ENCODE peak calls at places on chromosome 1, in six cellular contexts. T, G, Q, A, O and K are unnamed samples.

GRCh38 chr1:21836010-21836409 is 23.9 kb downstream of the LDLRAD2 start:
- DNase-seq in T (no peak), G (no peak), Q (no peak), A (no peak), O (no peak), K (no peak)

GRCh38 chr1:46806196-46807020 is 7.6 kb downstream of the CYP4B1 start:
- DNase-seq in T (no peak), G (no peak), Q (no peak), A (no peak), O (peak), K (peak)

GRCh38 chr1:9671377-9672140 is 20.0 kb downstream of the PIK3CD start:
- DNase-seq in T (no peak), G (peak), Q (peak), A (peak), O (no peak), K (peak)

GRCh38 chr1:13451399-13451965 is 41.2 kb downstream of the PRAMEF20 start:
- DNase-seq in T (no peak), G (peak), Q (no peak), A (peak), O (no peak), K (no peak)

GRCh38 chr1:45246760-45247159 is 40.4 kb upstream of the ZSWIM5 start:
- DNase-seq in T (no peak), G (peak), Q (peak), A (no peak), O (no peak), K (no peak)

GRCh38 chr1:1171551-1172340 is 1.9 kb upstream of the TTLL10 start:
- DNase-seq in T (no peak), G (no peak), Q (no peak), A (no peak), O (no peak), K (no peak)

GRCh38 chr1:168636642-168637111 is 60.3 kb downstream of the XCL1 start:
- DNase-seq in T (no peak), G (peak), Q (peak), A (no peak), O (no peak), K (no peak)

GRCh38 chr1:35443768-35444518 is 113.3 kb downstream of the KIAA0319L start:
- DNase-seq in T (no peak), G (no peak), Q (no peak), A (no peak), O (no peak), K (no peak)

GRCh38 chr1:237640011-237640671 is 250.6 kb downstream of the ZP4 start:
- DNase-seq in T (no peak), G (no peak), Q (no peak), A (no peak), O (no peak), K (no peak)

GRCh38 chr1:202143011-202143767 is 1.3 kb downstream of the ARL8A start:
- DNase-seq in T (no peak), G (peak), Q (peak), A (no peak), O (no peak), K (peak)

GRCh38 chr1:47624531-47624930 is 186.7 kb downstream of the FOXD2 start:
- DNase-seq in T (no peak), G (peak), Q (peak), A (peak), O (no peak), K (peak)

GRCh38 chr1:2592672-2593071 is 6.1 kb downstream of the PRXL2B start:
- DNase-seq in T (peak), G (no peak), Q (no peak), A (no peak), O (peak), K (no peak)

GRCh38 chr1:23548704-23549143 is 10.6 kb downstream of the ID3 start:
- DNase-seq in T (no peak), G (no peak), Q (no peak), A (no peak), O (peak), K (no peak)

GRCh38 chr1:117147856-117148588 is 26.5 kb upstream of the TRIM45 start:
- DNase-seq in T (no peak), G (peak), Q (peak), A (no peak), O (no peak), K (no peak)

GRCh38 chr1:21022279-21023040 is 154.2 kb downstream of the EIF4G3 start:
- DNase-seq in T (no peak), G (peak), Q (peak), A (no peak), O (no peak), K (peak)

GRCh38 chr1:238223067-238223640 is 332.4 kb upstream of the ZP4 start:
- DNase-seq in T (no peak), G (peak), Q (peak), A (no peak), O (no peak), K (no peak)

GRCh38 chr1:39857479-39857878 is 25.8 kb downstream of the TRIT1 start:
- DNase-seq in T (no peak), G (no peak), Q (no peak), A (no peak), O (no peak), K (no peak)

GRCh38 chr1:149931212-149931805 is 3.7 kb upstream of the SF3B4 start:
- DNase-seq in T (no peak), G (peak), Q (peak), A (no peak), O (no peak), K (no peak)

GRCh38 chr1:183318433-183318832 is 99.7 kb downstream of the NMNAT2 start:
- DNase-seq in T (peak), G (peak), Q (peak), A (no peak), O (peak), K (peak)

GRCh38 chr1:172451002-172451443 is 7.2 kb upstream of the PIGC start:
- DNase-seq in T (no peak), G (no peak), Q (peak), A (no peak), O (no peak), K (no peak)

GRCh38 chr1:151579436-151580225 is 32.2 kb upstream of the SNX27 start:
- DNase-seq in T (no peak), G (peak), Q (peak), A (no peak), O (no peak), K (no peak)

GRCh38 chr1:155070721-155071556 is 7.4 kb downstream of the EFNA4 start:
- DNase-seq in T (peak), G (peak), Q (no peak), A (no peak), O (peak), K (peak)

GRCh38 chr1:203287109-203287893 is 18.0 kb upstream of the BTG2 start:
- DNase-seq in T (peak), G (no peak), Q (no peak), A (peak), O (peak), K (peak)
- H3K27ac ChIP-seq in T (peak), G (peak), Q (no peak), A (peak), O (peak), K (peak)

GRCh38 chr1:25040122-25040685 is 110.1 kb upstream of the RUNX3 start:
- DNase-seq in T (no peak), G (no peak), Q (no peak), A (no peak), O (no peak), K (no peak)

GRCh38 chr1:25038699-25039098 is 108.6 kb upstream of the RUNX3 start:
- DNase-seq in T (no peak), G (no peak), Q (no peak), A (no peak), O (no peak), K (no peak)

GRCh38 chr1:25041869-25042268 is 111.8 kb upstream of the RUNX3 start:
- DNase-seq in T (no peak), G (no peak), Q (no peak), A (no peak), O (no peak), K (no peak)

GRCh38 chr1:25037174-25038074 is 107.3 kb upstream of the RUNX3 start:
- DNase-seq in T (no peak), G (peak), Q (no peak), A (peak), O (peak), K (no peak)

DNA sequence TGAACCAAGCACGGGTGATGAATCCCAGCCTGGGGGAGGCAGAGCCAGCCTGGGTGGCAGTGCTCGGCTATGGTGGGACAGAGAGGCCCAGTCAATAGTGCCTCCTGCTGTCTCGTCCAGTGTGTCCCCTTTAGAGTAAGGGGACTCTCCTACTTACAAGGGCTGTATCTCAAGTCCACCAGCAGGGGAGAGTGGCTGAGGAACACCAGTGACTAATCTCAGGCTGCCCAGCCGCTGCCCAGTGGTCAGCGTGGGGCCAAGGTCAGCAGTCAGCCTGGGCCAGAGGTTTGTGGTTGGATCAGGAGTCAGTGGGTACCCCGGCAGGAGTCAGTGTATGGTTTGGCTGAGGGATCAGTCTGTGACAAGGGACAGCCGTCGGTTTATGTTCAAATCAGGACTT is 109.2 kb upstream of the RUNX3 start:
- DNase-seq in T (no peak), G (no peak), Q (no peak), A (no peak), O (no peak), K (no peak)
- TF ChIP-seq CTCF in T (no peak), G (no peak), Q (no peak), A (peak), O (no peak), K (no peak)

DNA sequence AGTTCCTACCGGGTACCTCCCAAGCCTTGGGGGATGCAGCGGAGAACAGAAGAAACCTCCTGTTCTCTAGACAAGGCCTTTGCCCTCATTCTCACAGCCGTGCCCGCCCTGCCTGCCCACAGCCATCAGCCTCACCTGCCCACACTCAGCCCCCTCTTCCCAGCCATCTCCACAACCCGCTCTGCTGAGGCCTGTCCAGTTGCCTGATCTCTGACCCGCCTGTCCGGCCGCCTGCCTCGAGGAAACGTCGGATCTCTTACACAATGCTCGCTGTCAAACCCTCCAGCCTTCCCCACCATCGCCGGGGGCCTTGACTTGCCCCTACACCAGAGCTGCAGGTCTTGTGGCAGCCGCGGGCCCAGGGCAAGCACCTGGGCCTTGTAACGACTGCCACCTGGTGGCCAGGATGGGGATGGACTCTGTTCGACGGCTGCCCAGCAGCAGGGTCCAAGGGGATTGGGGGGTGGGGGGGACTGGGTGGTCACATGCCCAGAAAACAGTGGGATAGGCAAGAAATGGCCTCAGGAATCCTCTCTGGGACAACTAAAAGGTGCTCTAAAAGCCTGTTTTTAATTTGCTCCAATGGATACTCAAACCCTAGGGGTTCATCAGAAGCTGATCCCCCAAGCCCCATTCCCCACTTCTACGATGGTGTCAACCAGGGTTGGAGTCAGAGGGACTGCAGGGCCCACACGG is 31.0 kb downstream of the SLC45A1 start:
- DNase-seq in T (peak), G (peak), Q (peak), A (peak), O (peak), K (peak)
- H3K27ac ChIP-seq in T (no peak), G (peak), Q (no peak), A (no peak), O (no peak), K (no peak)

GRCh38 chr1:188070848-188071247 is 1242.1 kb downstream of the PLA2G4A start:
- DNase-seq in T (no peak), G (no peak), Q (no peak), A (no peak), O (no peak), K (no peak)
- TF ChIP-seq CTCF in T (no peak), G (no peak), Q (no peak), A (no peak), O (no peak), K (no peak)